ENCODE peak calls at places on chromosomes 12 and 14, in six cellular contexts. A is neural progenitor cell; I is effector memory CD4-positive, alpha-beta T cell; P is left ventricle myocardium inferior; V is thoracic aorta; L is endodermal cell. M is an unnamed sample.

GRCh38 chr14:81533212-81533535 is 479 bp downstream of the SEL1L start:
- DNase-seq in A (no peak), I (no peak), V (no peak), P (no peak), L (no peak), M (no peak)

GRCh38 chr12:43758247-43758727 is 303 bp downstream of the PUS7L start:
- DNase-seq in L (no peak), P (no peak), I (no peak), A (peak; percentile 43), V (no peak), M (no peak)

GRCh38 chr12:127596881-127597280 is 670.1 kb upstream of the TMEM132C start:
- DNase-seq in V (no peak), I (no peak), A (no peak), L (no peak), P (no peak), M (no peak)

GRCh38 chr12:65496617-65497016 is 218.1 kb downstream of the MSRB3 start:
- DNase-seq in A (no peak), V (no peak), P (peak; percentile 39), L (no peak), I (no peak), M (no peak)

GRCh38 chr14:23113346-23114119 is 5.5 kb downstream of the CEBPE start:
- DNase-seq in P (no peak), L (no peak), V (no peak), I (no peak), A (peak; percentile 17), M (no peak)

GRCh38 chr14:52313903-52314481 is at the start of gene PTGER2:
- DNase-seq in I (peak; percentile 68), A (peak; percentile 78), P (peak; percentile 84), L (peak; percentile 83), V (peak; percentile 66), M (peak; percentile 60)

GRCh38 chr14:63231733-63232132 is 27.5 kb downstream of the RHOJ start:
- DNase-seq in L (no peak), I (no peak), A (no peak), V (no peak), P (no peak), M (no peak)

GRCh38 chr14:22549981-22550670 is 38.9 kb downstream of the DAD1 start:
- DNase-seq in V (no peak), L (no peak), P (no peak), I (peak; percentile 75), A (no peak), M (peak; percentile 50)

GRCh38 chr14:68854421-68854820 is 61.6 kb upstream of the ZFP36L1 start:
- DNase-seq in V (no peak), A (no peak), I (no peak), P (no peak), L (peak; percentile 32), M (no peak)

GRCh38 chr14:54230645-54231044 is 166.2 kb upstream of the CDKN3 start:
- DNase-seq in A (no peak), L (no peak), V (no peak), P (no peak), I (no peak), M (no peak)

GRCh38 chr12:95319694-95320331 is 102.2 kb downstream of the VEZT start:
- DNase-seq in A (no peak), P (no peak), I (no peak), V (no peak), L (no peak), M (no peak)

GRCh38 chr14:38721822-38722431 is 381.1 kb downstream of the SEC23A start:
- DNase-seq in L (peak; percentile 93), V (no peak), A (peak; percentile 67), P (peak; percentile 21), I (peak; percentile 2), M (peak; percentile 77)

GRCh38 chr12:52971701-52972329 is 22.9 kb downstream of the KRT18 start:
- DNase-seq in I (no peak), P (no peak), A (peak; percentile 47), V (no peak), L (peak; percentile 92), M (no peak)

GRCh38 chr12:22700126-22700525 is 75.2 kb downstream of the ETNK1 start:
- DNase-seq in P (no peak), I (no peak), V (no peak), L (no peak), A (no peak), M (no peak)

GRCh38 chr12:90098132-90098779 is 389.6 kb upstream of the ATP2B1 start:
- DNase-seq in V (no peak), L (no peak), P (no peak), I (no peak), A (peak; percentile 52), M (no peak)

GRCh38 chr12:101772019-101772774 is 32.9 kb upstream of the SYCP3 start:
- DNase-seq in A (no peak), I (no peak), L (no peak), P (no peak), V (no peak), M (no peak)

GRCh38 chr12:117119592-117120198 is 20.5 kb upstream of the TESC start:
- DNase-seq in I (no peak), P (peak; percentile 31), L (peak; percentile 93), V (no peak), A (peak; percentile 73), M (no peak)

GRCh38 chr12:49876070-49876469 is 27.6 kb downstream of the FAIM2 start:
- DNase-seq in I (no peak), P (no peak), L (peak; percentile 33), A (no peak), V (no peak), M (no peak)

GRCh38 chr12:49875115-49875720 is 28.5 kb downstream of the FAIM2 start:
- DNase-seq in L (peak; percentile 38), P (no peak), I (no peak), A (no peak), V (no peak), M (peak; percentile 7)

GRCh38 chr12:49877066-49877465 is 26.6 kb downstream of the FAIM2 start:
- DNase-seq in L (peak; percentile 48), I (no peak), P (no peak), V (no peak), A (no peak), M (no peak)

GRCh38 chr12:49880756-49881390 is 22.8 kb downstream of the FAIM2 start:
- DNase-seq in A (no peak), I (no peak), P (no peak), L (peak; percentile 45), V (no peak), M (no peak)

DNA sequence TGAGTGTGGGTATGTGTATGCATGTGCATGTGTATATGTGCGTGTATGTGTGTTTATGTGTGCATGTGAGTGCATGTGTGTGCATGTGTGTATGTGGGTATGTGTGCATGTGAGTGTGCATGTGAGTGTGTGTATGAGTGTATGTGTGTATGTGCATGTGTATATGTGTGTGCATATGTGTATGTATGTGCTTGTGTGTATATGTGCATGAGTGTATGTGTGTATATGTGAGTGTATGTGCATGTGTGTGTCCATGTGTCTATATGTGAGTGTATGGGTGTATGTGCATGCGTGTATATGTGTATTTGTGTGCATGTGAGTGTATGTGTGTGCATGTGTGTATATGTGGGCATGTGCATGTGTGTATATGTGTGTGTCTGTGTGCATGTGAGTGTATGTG is 25.7 kb downstream of the FAIM2 start:
- DNase-seq in V (no peak), I (no peak), L (no peak), P (no peak), A (no peak), M (no peak)
- H3K27ac ChIP-seq in V (no peak overlapping the region), I (no peak overlapping the region), L (no peak overlapping the region), P (no peak overlapping the region), A (no peak overlapping the region), M (no peak overlapping the region)

GRCh38 chr14:105064721-105065143 is 498 bp downstream of the GPR132 start:
- DNase-seq in I (no peak), A (peak; percentile 52), L (peak; percentile 71), P (no peak), V (no peak), M (no peak)
- H3K4me1 ChIP-seq in I (peaks cover 80% of the 10 kb centered on the region), A (peaks cover 13% of the 10 kb centered on the region), L (no peaks in the 10 kb centered on the region), P (peaks cover 77% of the 10 kb centered on the region), V (no peaks in the 10 kb centered on the region), M (no peaks in the 10 kb centered on the region)

GRCh38 chr14:74475678-74476077 is 17.4 kb downstream of the NPC2 start:
- DNase-seq in P (no peak), I (no peak), L (no peak), A (no peak), V (no peak), M (no peak)
- H3K27ac ChIP-seq in P (peak overlapping the region; percentile 13), I (no peak overlapping the region), L (no peak overlapping the region), A (no peak overlapping the region), V (peak overlapping the region; percentile 55), M (peak overlapping the region; percentile 69)

DNA sequence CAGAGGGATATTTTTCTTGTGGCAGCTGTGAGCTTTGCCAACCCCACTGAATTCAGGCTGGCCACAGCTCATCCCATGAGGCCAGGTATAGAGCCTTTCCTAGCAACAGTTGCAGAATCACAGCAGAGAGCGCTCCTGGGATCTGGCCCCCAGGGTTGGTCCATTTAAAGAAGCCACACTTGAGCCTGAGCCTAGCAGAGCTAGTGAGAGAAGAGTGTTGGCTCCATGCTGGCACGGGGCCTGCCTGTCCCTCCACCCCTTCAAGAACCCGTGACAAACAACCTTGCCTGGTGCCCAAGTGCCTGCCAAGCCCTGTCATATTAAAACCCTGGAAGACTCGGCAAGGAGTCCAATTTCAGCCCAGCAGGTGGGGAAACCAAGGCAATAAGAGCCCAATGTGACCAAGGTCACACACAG is 91.6 kb downstream of the LRRC74A start:
- DNase-seq in P (peak; percentile 79), V (no peak), A (no peak), L (peak; percentile 65), I (no peak), M (no peak)
- H3K4me1 ChIP-seq in P (peaks cover 68% of the 10 kb centered on the region), V (peaks cover 54% of the 10 kb centered on the region), A (peaks cover 39% of the 10 kb centered on the region), L (peaks cover 13% of the 10 kb centered on the region), I (peaks cover 27% of the 10 kb centered on the region), M (peaks cover 49% of the 10 kb centered on the region)

GRCh38 chr12:54415223-54415929 is 3.7 kb downstream of the ITGA5 start:
- DNase-seq in P (no peak), A (no peak), L (peak; percentile 45), V (no peak), I (no peak), M (no peak)

GRCh38 chr12:54413284-54414190 is 5.5 kb downstream of the ITGA5 start:
- DNase-seq in A (no peak), V (no peak), L (peak; percentile 51), P (peak; percentile 59), I (peak; percentile 81), M (peak; percentile 56)

GRCh38 chr12:54412786-54413185 is 6.3 kb downstream of the ITGA5 start:
- DNase-seq in P (no peak), V (no peak), I (no peak), A (no peak), L (peak; percentile 46), M (no peak)

GRCh38 chr12:54412348-54412747 is 6.7 kb downstream of the ITGA5 start:
- DNase-seq in V (no peak), I (no peak), P (no peak), A (no peak), L (peak; percentile 44), M (no peak)

GRCh38 chr12:54414191-54414525 is 4.9 kb downstream of the ITGA5 start:
- DNase-seq in V (no peak), P (no peak), I (no peak), L (no peak), A (no peak), M (no peak)
- H3K27ac ChIP-seq in V (peak overlapping the region; percentile 73), P (peak overlapping the region; percentile 89), I (peak overlapping the region; percentile 97), L (no peak overlapping the region), A (no peak overlapping the region), M (peak overlapping the region; percentile 37)

M was measured in ascending aorta.